ENCODE peak calls at places on chromosomes 11 and 22, in five cellular contexts. J is COR-L47, D is HuH-7, R is heart left ventricle, K is HS-27A. Q is an unnamed sample.

GRCh38 chr11:116882386-116882785 is 45.0 kb upstream of the APOA1 start:
- DNase-seq in J (no peak), D (no peak), R (no peak), K (no peak), Q (no peak)

GRCh38 chr11:59212222-59212621 is 505 bp downstream of the MPEG1 start:
- DNase-seq in J (no peak), D (no peak), R (no peak), K (no peak), Q (no peak)

GRCh38 chr11:100827934-100828661 is 141.0 kb downstream of the ARHGAP42 start:
- DNase-seq in J (peak), D (peak), R (no peak), K (no peak), Q (no peak)

GRCh38 chr11:132125855-132126841 is 755.7 kb downstream of the NTM start:
- DNase-seq in J (peak), D (no peak), R (no peak), K (no peak), Q (no peak)

GRCh38 chr11:117145393-117145761 is 1.3 kb downstream of the PAFAH1B2 start:
- DNase-seq in J (peak), D (peak), R (no peak), K (peak), Q (no peak)

GRCh38 chr11:111788051-111788450 is 21.9 kb upstream of the PPP2R1B start:
- DNase-seq in J (no peak), D (no peak), R (peak), K (no peak), Q (no peak)

GRCh38 chr11:10050561-10050960 is 243.5 kb downstream of the SBF2 start:
- DNase-seq in J (no peak), D (no peak), R (no peak), K (no peak), Q (no peak)

GRCh38 chr11:11988862-11989261 is 19.6 kb downstream of the DKK3 start:
- DNase-seq in J (no peak), D (no peak), R (no peak), K (no peak), Q (no peak)

GRCh38 chr11:134663506-134664313 is 251.7 kb upstream of the B3GAT1 start:
- DNase-seq in J (no peak), D (no peak), R (no peak), K (no peak), Q (no peak)

GRCh38 chr22:26503758-26504157 is 8.5 kb downstream of the TFIP11 start:
- DNase-seq in J (no peak), D (no peak), R (no peak), K (no peak), Q (no peak)

GRCh38 chr22:27218012-27218483 is 560.7 kb downstream of the MIAT start:
- DNase-seq in J (peak), D (no peak), R (no peak), K (no peak), Q (no peak)

GRCh38 chr11:121446752-121447156 is 5.4 kb upstream of the SORL1 start:
- DNase-seq in J (peak), D (no peak), R (no peak), K (no peak), Q (no peak)

GRCh38 chr22:19469421-19469820 is 9.6 kb downstream of the UFD1 start:
- DNase-seq in J (no peak), D (no peak), R (no peak), K (no peak), Q (no peak)

GRCh38 chr22:22158965-22159364 is 85.6 kb upstream of the VPREB1 start:
- DNase-seq in J (no peak), D (no peak), R (no peak), K (no peak), Q (no peak)

GRCh38 chr11:16778286-16778685 is 39.8 kb downstream of the C11orf58 start:
- DNase-seq in J (no peak), D (no peak), R (no peak), K (no peak), Q (no peak)

GRCh38 chr22:32695451-32695891 is 106.0 kb upstream of the TIMP3 start:
- DNase-seq in J (no peak), D (peak), R (no peak), K (peak), Q (no peak)

GRCh38 chr11:46710821-46711269 is 8.2 kb upstream of the F2 start:
- DNase-seq in J (no peak), D (no peak), R (peak), K (peak), Q (no peak)

GRCh38 chr11:4071325-4071724 is 23.3 kb upstream of the RRM1 start:
- DNase-seq in J (no peak), D (no peak), R (no peak), K (no peak), Q (no peak)

GRCh38 chr11:18844753-18845367 is 53.3 kb upstream of the PTPN5 start:
- DNase-seq in J (peak), D (peak), R (no peak), K (no peak), Q (no peak)

GRCh38 chr11:130727715-130728114 is 188.6 kb downstream of the SNX19 start:
- DNase-seq in J (no peak), D (no peak), R (no peak), K (no peak), Q (no peak)

GRCh38 chr11:61098778-61099177 is 3.5 kb upstream of the CD5 start:
- DNase-seq in J (no peak), D (no peak), R (no peak), K (no peak), Q (no peak)

GRCh38 chr11:45180158-45180887 is 33.9 kb downstream of the PRDM11 start:
- DNase-seq in J (peak), D (peak), R (peak), K (no peak), Q (peak)

GRCh38 chr11:65442952-65443351 is 20.4 kb downstream of the NEAT1 start:
- DNase-seq in J (no peak), D (no peak), R (no peak), K (no peak), Q (no peak)

GRCh38 chr11:19777032-19777341 is 64.3 kb downstream of the NAV2 start:
- DNase-seq in J (peak), D (peak), R (no peak), K (no peak), Q (peak)

GRCh38 chr11:61486004-61486615 is 22.4 kb upstream of the LRRC10B start:
- DNase-seq in J (no peak), D (no peak), R (no peak), K (no peak), Q (no peak)

Q was measured in NCI-H774.